ENCODE peak calls at places on chromosomes 7 and 10, in four cellular contexts. U, O, M and V are unnamed samples.

GRCh38 chr7:26555971-26556830 is 264.5 kb downstream of the SNX10 start:
- DNase-seq in U (peak), O (no peak), M (no peak), V (no peak)

GRCh38 chr7:40147371-40148246 is 12.8 kb downstream of the SUGCT start:
- DNase-seq in U (no peak), O (no peak), M (no peak), V (peak)

GRCh38 chr7:138799336-138799965 is 1.5 kb upstream of the ATP6V0A4 start:
- DNase-seq in U (no peak), O (no peak), M (no peak), V (no peak)

GRCh38 chr10:103277713-103278299 is 868 bp downstream of the INA start:
- DNase-seq in U (no peak), O (no peak), M (no peak), V (no peak)

GRCh38 chr7:47337531-47337930 is 244.4 kb downstream of the TNS3 start:
- DNase-seq in U (no peak), O (peak), M (no peak), V (no peak)

GRCh38 chr7:106421181-106421762 is 136.5 kb upstream of the NAMPT start:
- DNase-seq in U (peak), O (peak), M (no peak), V (no peak)

GRCh38 chr7:105567821-105568220 is 13.5 kb downstream of the EFCAB10 start:
- DNase-seq in U (no peak), O (no peak), M (no peak), V (no peak)

GRCh38 chr7:28078036-28078901 is 102.3 kb downstream of the JAZF1 start:
- DNase-seq in U (no peak), O (peak), M (peak), V (no peak)

GRCh38 chr10:33463011-33463410 is 128.5 kb upstream of the NRP1 start:
- DNase-seq in U (peak), O (no peak), M (no peak), V (no peak)

GRCh38 chr10:110205051-110205675 is 2.2 kb upstream of the MXI1 start:
- DNase-seq in U (no peak), O (no peak), M (no peak), V (peak)

GRCh38 chr10:110207805-110208613 is 604 bp downstream of the MXI1 start:
- DNase-seq in U (peak), O (peak), M (peak), V (peak)

GRCh38 chr10:110208614-110209398 is 1.4 kb downstream of the MXI1 start:
- DNase-seq in U (peak), O (peak), M (peak), V (peak)

GRCh38 chr10:110209399-110209925 is 2.1 kb downstream of the MXI1 start:
- DNase-seq in U (peak), O (no peak), M (no peak), V (peak)

GRCh38 chr10:110206988-110207804 is at the start of gene MXI1:
- DNase-seq in U (peak), O (peak), M (peak), V (peak)
- TF ChIP-seq POLR2A in U (no peak), O (no peak), M (no peak), V (no peak)

GRCh38 chr7:45001138-45001694 is 1.2 kb downstream of the CCM2 start:
- DNase-seq in U (peak), O (no peak), M (no peak), V (no peak)
- TF ChIP-seq POLR2A in U (no peak), O (no peak), M (peak), V (no peak)

GRCh38 chr7:38311329-38311937 is 38.0 kb upstream of the TARP start:
- DNase-seq in U (peak), O (no peak), M (peak), V (no peak)
- TF ChIP-seq POLR2A in U (no peak), O (no peak), M (peak), V (no peak)

GRCh38 chr7:12785473-12785872 is 98.0 kb downstream of the ARL4A start:
- DNase-seq in U (no peak), O (no peak), M (no peak), V (no peak)

GRCh38 chr7:12788171-12788570 is 100.7 kb downstream of the ARL4A start:
- DNase-seq in U (no peak), O (no peak), M (no peak), V (no peak)

GRCh38 chr7:12786494-12786893 is 99.1 kb downstream of the ARL4A start:
- DNase-seq in U (no peak), O (no peak), M (no peak), V (no peak)

GRCh38 chr7:12783421-12783820 is 96.0 kb downstream of the ARL4A start:
- DNase-seq in U (no peak), O (no peak), M (no peak), V (no peak)

DNA sequence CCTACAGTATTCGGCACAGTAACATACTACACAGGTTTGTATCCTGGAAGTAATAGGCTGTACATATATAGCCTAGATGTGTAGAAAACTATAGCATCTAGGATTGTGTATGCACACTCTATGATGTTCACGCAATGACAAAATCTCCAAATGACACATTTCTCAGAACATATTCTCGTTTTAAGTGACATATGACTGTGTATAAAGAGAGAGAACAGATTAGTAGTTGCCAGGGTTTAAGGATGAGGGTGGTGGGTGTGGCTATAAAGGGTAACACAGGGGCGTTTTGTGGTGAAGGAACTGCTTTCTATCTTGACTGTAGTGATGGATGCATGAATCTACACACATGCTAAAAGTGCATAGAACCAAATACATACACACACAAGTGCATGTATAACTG is 101.2 kb downstream of the ARL4A start:
- DNase-seq in U (no peak), O (no peak), M (no peak), V (no peak)
- TF ChIP-seq POLR2A in U (no peak), O (no peak), M (no peak), V (no peak)

DNA sequence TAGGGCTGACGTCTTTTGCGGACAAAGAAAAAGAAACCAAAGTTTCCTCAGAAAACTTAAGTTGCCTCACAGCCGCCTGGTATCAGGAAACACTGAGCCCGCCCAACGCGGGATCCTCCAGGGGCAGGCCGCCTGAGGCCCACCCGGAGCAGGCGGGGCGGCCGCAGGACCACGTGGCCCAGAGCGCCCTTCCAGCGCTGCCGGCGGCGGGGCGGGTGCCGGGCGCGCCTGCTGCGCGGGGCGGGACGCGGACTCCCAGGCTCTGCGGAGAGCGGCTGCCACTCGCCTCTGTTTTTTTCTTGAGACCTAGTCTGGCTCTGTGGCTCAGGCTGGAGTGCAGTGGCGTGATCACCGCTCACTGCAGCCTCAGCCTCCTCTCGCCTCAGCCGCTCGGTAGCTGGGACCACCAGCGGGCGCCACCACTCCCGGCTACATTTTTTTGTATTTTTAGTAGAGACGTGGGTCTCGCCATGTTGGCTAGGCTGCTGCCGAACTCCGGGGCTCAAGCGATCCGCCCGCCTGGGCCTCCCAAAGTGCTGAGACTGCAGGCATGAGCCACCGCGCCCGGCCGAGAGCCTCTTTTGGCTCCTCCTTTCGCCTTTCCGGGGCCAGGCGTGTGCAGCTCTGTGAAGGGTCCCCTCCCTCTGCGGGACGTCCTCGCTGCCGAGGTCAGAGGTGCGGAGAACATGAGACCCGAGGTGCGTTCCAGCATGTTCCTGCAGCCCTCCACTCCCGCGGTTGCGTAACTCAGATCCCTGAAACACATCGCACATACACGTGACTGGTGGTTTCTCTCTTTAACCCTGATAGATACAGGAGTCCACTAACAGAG is 11.6 kb upstream of the HNRNPF start:
- DNase-seq in U (peak), O (peak), M (peak), V (peak)
- TF ChIP-seq POLR2A in U (no peak), O (no peak), M (peak), V (peak)